ENCODE peak calls at places on chromosomes 2 and 18, in six cellular contexts. One of them, this sample, is unnamed.

GRCh38 chr18:45775726-45776125 is 49.7 kb upstream of the SIGLEC15 start:
- DNase-seq in NCI-H748 treated with DMSO at 0.1 percent for 48 hours: no peak
- DNase-seq in stimulated activated CD8-positive, alpha-beta memory T cell treated with anti-CD3 and anti-CD28 coated beads, Interleukin-15, amount 100 ng/mL, for 24 hours: no peak
- DNase-seq in COR-L47: no peak
- DNase-seq in H9: no peak
- DNase-seq in activated CD4-positive, alpha-beta memory T cell treated with anti-CD3 and anti-CD28 coated beads, Interleukin-2, amount 10 ng/mL, durations not matched to agents 7 days and 5 days: no peak
- DNase-seq in this sample: no peak

GRCh38 chr2:174681983-174682577 is 82.2 kb downstream of the CHRNA1 start:
- DNase-seq in activated CD4-positive, alpha-beta memory T cell treated with anti-CD3 and anti-CD28 coated beads, Interleukin-2, amount 10 ng/mL, durations not matched to agents 7 days and 5 days: peak
- DNase-seq in NCI-H748 treated with DMSO at 0.1 percent for 48 hours: no peak
- DNase-seq in stimulated activated CD8-positive, alpha-beta memory T cell treated with anti-CD3 and anti-CD28 coated beads, Interleukin-15, amount 100 ng/mL, for 24 hours: peak
- DNase-seq in H9: peak
- DNase-seq in COR-L47: no peak
- DNase-seq in this sample: peak

GRCh38 chr2:178882666-178883440 is 75.6 kb upstream of the TTN start:
- DNase-seq in H9: no peak
- DNase-seq in stimulated activated CD8-positive, alpha-beta memory T cell treated with anti-CD3 and anti-CD28 coated beads, Interleukin-15, amount 100 ng/mL, for 24 hours: no peak
- DNase-seq in activated CD4-positive, alpha-beta memory T cell treated with anti-CD3 and anti-CD28 coated beads, Interleukin-2, amount 10 ng/mL, durations not matched to agents 7 days and 5 days: no peak
- DNase-seq in COR-L47: no peak
- DNase-seq in NCI-H748 treated with DMSO at 0.1 percent for 48 hours: no peak
- DNase-seq in this sample: no peak

GRCh38 chr2:28591711-28592365 is 96.0 kb downstream of the PLB1 start:
- DNase-seq in H9: no peak
- DNase-seq in COR-L47: no peak
- DNase-seq in stimulated activated CD8-positive, alpha-beta memory T cell treated with anti-CD3 and anti-CD28 coated beads, Interleukin-15, amount 100 ng/mL, for 24 hours: no peak
- DNase-seq in NCI-H748 treated with DMSO at 0.1 percent for 48 hours: no peak
- DNase-seq in activated CD4-positive, alpha-beta memory T cell treated with anti-CD3 and anti-CD28 coated beads, Interleukin-2, amount 10 ng/mL, durations not matched to agents 7 days and 5 days: no peak
- DNase-seq in this sample: no peak

GRCh38 chr18:3814840-3815239 is 364.9 kb downstream of the TGIF1 start:
- DNase-seq in NCI-H748 treated with DMSO at 0.1 percent for 48 hours: no peak
- DNase-seq in H9: no peak
- DNase-seq in COR-L47: no peak
- DNase-seq in stimulated activated CD8-positive, alpha-beta memory T cell treated with anti-CD3 and anti-CD28 coated beads, Interleukin-15, amount 100 ng/mL, for 24 hours: no peak
- DNase-seq in activated CD4-positive, alpha-beta memory T cell treated with anti-CD3 and anti-CD28 coated beads, Interleukin-2, amount 10 ng/mL, durations not matched to agents 7 days and 5 days: no peak
- DNase-seq in this sample: no peak

GRCh38 chr2:85539361-85540130 is 578 bp downstream of the MAT2A start:
- DNase-seq in activated CD4-positive, alpha-beta memory T cell treated with anti-CD3 and anti-CD28 coated beads, Interleukin-2, amount 10 ng/mL, durations not matched to agents 7 days and 5 days: peak
- DNase-seq in NCI-H748 treated with DMSO at 0.1 percent for 48 hours: no peak
- DNase-seq in COR-L47: peak
- DNase-seq in stimulated activated CD8-positive, alpha-beta memory T cell treated with anti-CD3 and anti-CD28 coated beads, Interleukin-15, amount 100 ng/mL, for 24 hours: peak
- DNase-seq in H9: peak
- DNase-seq in this sample: peak

GRCh38 chr2:231323316-231323715 is 72.2 kb upstream of the B3GNT7 start:
- DNase-seq in COR-L47: no peak
- DNase-seq in activated CD4-positive, alpha-beta memory T cell treated with anti-CD3 and anti-CD28 coated beads, Interleukin-2, amount 10 ng/mL, durations not matched to agents 7 days and 5 days: no peak
- DNase-seq in stimulated activated CD8-positive, alpha-beta memory T cell treated with anti-CD3 and anti-CD28 coated beads, Interleukin-15, amount 100 ng/mL, for 24 hours: no peak
- DNase-seq in NCI-H748 treated with DMSO at 0.1 percent for 48 hours: no peak
- DNase-seq in H9: peak
- DNase-seq in this sample: no peak

GRCh38 chr2:20620696-20621365 is 30.1 kb downstream of the HS1BP3 start:
- DNase-seq in H9: no peak
- DNase-seq in COR-L47: no peak
- DNase-seq in stimulated activated CD8-positive, alpha-beta memory T cell treated with anti-CD3 and anti-CD28 coated beads, Interleukin-15, amount 100 ng/mL, for 24 hours: no peak
- DNase-seq in activated CD4-positive, alpha-beta memory T cell treated with anti-CD3 and anti-CD28 coated beads, Interleukin-2, amount 10 ng/mL, durations not matched to agents 7 days and 5 days: no peak
- DNase-seq in NCI-H748 treated with DMSO at 0.1 percent for 48 hours: no peak
- DNase-seq in this sample: no peak

GRCh38 chr18:2912357-2913299 is 65.8 kb downstream of the EMILIN2 start:
- DNase-seq in H9: peak
- DNase-seq in stimulated activated CD8-positive, alpha-beta memory T cell treated with anti-CD3 and anti-CD28 coated beads, Interleukin-15, amount 100 ng/mL, for 24 hours: no peak
- DNase-seq in activated CD4-positive, alpha-beta memory T cell treated with anti-CD3 and anti-CD28 coated beads, Interleukin-2, amount 10 ng/mL, durations not matched to agents 7 days and 5 days: no peak
- DNase-seq in COR-L47: no peak
- DNase-seq in NCI-H748 treated with DMSO at 0.1 percent for 48 hours: no peak
- DNase-seq in this sample: no peak

GRCh38 chr2:112604952-112605351 is 20.5 kb downstream of the CHCHD5 start:
- DNase-seq in NCI-H748 treated with DMSO at 0.1 percent for 48 hours: no peak
- DNase-seq in activated CD4-positive, alpha-beta memory T cell treated with anti-CD3 and anti-CD28 coated beads, Interleukin-2, amount 10 ng/mL, durations not matched to agents 7 days and 5 days: no peak
- DNase-seq in stimulated activated CD8-positive, alpha-beta memory T cell treated with anti-CD3 and anti-CD28 coated beads, Interleukin-15, amount 100 ng/mL, for 24 hours: no peak
- DNase-seq in COR-L47: no peak
- DNase-seq in H9: no peak
- DNase-seq in this sample: no peak

GRCh38 chr18:59996370-59996966 is 96.7 kb downstream of the PMAIP1 start:
- DNase-seq in H9: no peak
- DNase-seq in NCI-H748 treated with DMSO at 0.1 percent for 48 hours: peak
- DNase-seq in COR-L47: peak
- DNase-seq in activated CD4-positive, alpha-beta memory T cell treated with anti-CD3 and anti-CD28 coated beads, Interleukin-2, amount 10 ng/mL, durations not matched to agents 7 days and 5 days: no peak
- DNase-seq in stimulated activated CD8-positive, alpha-beta memory T cell treated with anti-CD3 and anti-CD28 coated beads, Interleukin-15, amount 100 ng/mL, for 24 hours: no peak
- DNase-seq in this sample: no peak

GRCh38 chr2:225006730-225007129 is 35.5 kb downstream of the DOCK10 start:
- DNase-seq in H9: no peak
- DNase-seq in COR-L47: no peak
- DNase-seq in stimulated activated CD8-positive, alpha-beta memory T cell treated with anti-CD3 and anti-CD28 coated beads, Interleukin-15, amount 100 ng/mL, for 24 hours: no peak
- DNase-seq in NCI-H748 treated with DMSO at 0.1 percent for 48 hours: no peak
- DNase-seq in activated CD4-positive, alpha-beta memory T cell treated with anti-CD3 and anti-CD28 coated beads, Interleukin-2, amount 10 ng/mL, durations not matched to agents 7 days and 5 days: no peak
- DNase-seq in this sample: no peak

GRCh38 chr18:811192-812122 is 585 bp downstream of the YES1 start:
- DNase-seq in stimulated activated CD8-positive, alpha-beta memory T cell treated with anti-CD3 and anti-CD28 coated beads, Interleukin-15, amount 100 ng/mL, for 24 hours: no peak
- DNase-seq in H9: peak
- DNase-seq in activated CD4-positive, alpha-beta memory T cell treated with anti-CD3 and anti-CD28 coated beads, Interleukin-2, amount 10 ng/mL, durations not matched to agents 7 days and 5 days: no peak
- DNase-seq in NCI-H748 treated with DMSO at 0.1 percent for 48 hours: no peak
- DNase-seq in COR-L47: no peak
- DNase-seq in this sample: no peak

GRCh38 chr2:237473474-237474453 is 13.3 kb upstream of the MLPH start:
- DNase-seq in activated CD4-positive, alpha-beta memory T cell treated with anti-CD3 and anti-CD28 coated beads, Interleukin-2, amount 10 ng/mL, durations not matched to agents 7 days and 5 days: no peak
- DNase-seq in stimulated activated CD8-positive, alpha-beta memory T cell treated with anti-CD3 and anti-CD28 coated beads, Interleukin-15, amount 100 ng/mL, for 24 hours: no peak
- DNase-seq in COR-L47: no peak
- DNase-seq in NCI-H748 treated with DMSO at 0.1 percent for 48 hours: no peak
- DNase-seq in H9: no peak
- DNase-seq in this sample: no peak

GRCh38 chr2:127025357-127026062 is 81.4 kb downstream of the BIN1 start:
- DNase-seq in activated CD4-positive, alpha-beta memory T cell treated with anti-CD3 and anti-CD28 coated beads, Interleukin-2, amount 10 ng/mL, durations not matched to agents 7 days and 5 days: peak
- DNase-seq in H9: peak
- DNase-seq in NCI-H748 treated with DMSO at 0.1 percent for 48 hours: peak
- DNase-seq in stimulated activated CD8-positive, alpha-beta memory T cell treated with anti-CD3 and anti-CD28 coated beads, Interleukin-15, amount 100 ng/mL, for 24 hours: peak
- DNase-seq in COR-L47: peak
- DNase-seq in this sample: peak

This sample was measured in T-helper 9 cell.